ENCODE peak calls at places on chromosomes 2 and 18, in four cellular contexts. I is upper lobe of right lung, A is IMR-90, B is HepG2. Z is an unnamed sample.

GRCh38 chr2:225399509-225399908 is at the start of gene NYAP2:
- DNase-seq in I (no peak), A (no peak), B (no peak), Z (no peak)

GRCh38 chr2:43225788-43226557 is 433 bp downstream of the ZFP36L2 start:
- DNase-seq in I (peak; percentile 92), A (peak; percentile 68), B (peak; percentile 77), Z (no peak)

GRCh38 chr2:10414000-10414451 is 34.1 kb downstream of the ODC1 start:
- DNase-seq in I (no peak), A (peak; percentile 68), B (no peak), Z (no peak)

GRCh38 chr2:30280596-30281434 is 49.5 kb downstream of the LBH start:
- DNase-seq in I (no peak), A (no peak), B (no peak), Z (peak; percentile 41)

GRCh38 chr2:181073896-181074295 is 93.5 kb downstream of the UBE2E3 start:
- DNase-seq in I (no peak), A (peak; percentile 71), B (no peak), Z (no peak)

GRCh38 chr2:237483018-237483731 is 3.9 kb upstream of the MLPH start:
- DNase-seq in I (peak; percentile 76), A (peak; percentile 77), B (no peak), Z (peak; percentile 68)

GRCh38 chr2:12778369-12778768 is 61.6 kb downstream of the TRIB2 start:
- DNase-seq in I (no peak), A (no peak), B (peak; percentile 75), Z (no peak)

GRCh38 chr2:71706836-71707235 is 253.5 kb downstream of the DYSF start:
- DNase-seq in I (no peak), A (no peak), B (no peak), Z (no peak)

GRCh38 chr2:190352668-190353536 is 9.5 kb downstream of the INPP1 start:
- DNase-seq in I (no peak), A (no peak), B (peak; percentile 99), Z (no peak)

GRCh38 chr18:12003894-12004293 is 22.6 kb downstream of the IMPA2 start:
- DNase-seq in I (no peak), A (no peak), B (no peak), Z (no peak)

GRCh38 chr18:13500227-13500865 is 226.0 kb downstream of the FAM210A start:
- DNase-seq in I (no peak), A (peak; percentile 57), B (peak; percentile 8), Z (peak; percentile 83)

GRCh38 chr18:26448714-26449159 is 99.6 kb downstream of the KCTD1 start:
- DNase-seq in I (no peak), A (no peak), B (no peak), Z (no peak)

GRCh38 chr2:200963129-200963917 is at the start of gene ORC2:
- DNase-seq in I (peak; percentile 96), A (peak; percentile 91), B (peak; percentile 96), Z (peak; percentile 99)

GRCh38 chr2:132883430-132883829 is 213.4 kb upstream of the LYPD1 start:
- DNase-seq in I (no peak), A (no peak), B (no peak), Z (no peak)

GRCh38 chr2:132884292-132884691 is 214.3 kb upstream of the LYPD1 start:
- DNase-seq in I (no peak), A (no peak), B (no peak), Z (no peak)

GRCh38 chr2:132886574-132886973 is 216.6 kb upstream of the LYPD1 start:
- DNase-seq in I (no peak), A (no peak), B (no peak), Z (no peak)

GRCh38 chr2:132881540-132881939 is 211.5 kb upstream of the LYPD1 start:
- DNase-seq in I (no peak), A (no peak), B (no peak), Z (no peak)

GRCh38 chr2:132884692-132885091 is 214.7 kb upstream of the LYPD1 start:
- DNase-seq in I (no peak), A (no peak), B (no peak), Z (no peak)
- TF ChIP-seq CTCF in I (no peak), A (no peak), B (no peak), Z (no peak)

GRCh38 chr2:40292291-40292690 is 159.6 kb downstream of the SLC8A1 start:
- DNase-seq in I (no peak), A (no peak), B (no peak), Z (no peak)

GRCh38 chr2:40287815-40288214 is 164.1 kb downstream of the SLC8A1 start:
- DNase-seq in I (no peak), A (no peak), B (no peak), Z (no peak)

GRCh38 chr2:40287201-40287600 is 164.7 kb downstream of the SLC8A1 start:
- DNase-seq in I (no peak), A (peak; percentile 65), B (no peak), Z (no peak)

GRCh38 chr2:40286721-40287120 is 165.2 kb downstream of the SLC8A1 start:
- DNase-seq in I (no peak), A (no peak), B (no peak), Z (no peak)

DNA sequence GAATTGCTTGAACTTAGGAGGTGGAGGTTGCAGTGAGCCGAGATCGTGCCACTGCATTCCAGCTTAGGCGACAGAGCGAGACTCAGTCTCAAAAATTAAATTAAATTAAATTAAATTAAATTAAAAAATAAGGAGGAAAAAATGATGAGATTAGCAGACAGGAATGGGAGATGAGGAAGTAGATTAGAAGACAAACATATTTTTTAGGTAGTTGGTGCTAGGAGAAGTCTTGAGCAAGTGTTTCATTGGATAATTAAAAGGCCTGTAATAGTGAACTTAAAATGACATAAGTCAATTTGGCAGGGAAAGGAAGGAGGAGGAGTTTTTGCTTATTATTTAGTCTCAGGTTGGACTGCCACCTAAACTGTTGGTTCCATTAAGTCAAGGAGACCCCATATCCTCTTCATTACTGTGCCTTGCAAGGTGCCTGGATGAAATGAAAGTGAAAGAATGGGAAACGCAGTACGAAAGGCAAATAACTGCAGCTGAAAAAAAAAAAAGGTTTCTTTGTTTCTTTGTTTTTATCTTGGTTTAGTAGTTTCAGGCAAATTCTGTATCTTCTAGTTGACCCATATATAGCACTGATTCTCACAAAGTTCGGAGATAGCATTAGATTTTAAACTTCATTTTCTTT is 162.0 kb downstream of the SLC8A1 start:
- DNase-seq in I (no peak), A (no peak), B (no peak), Z (no peak)
- H3K27ac ChIP-seq in I (no peak overlapping the region), A (no peak overlapping the region), B (no peak overlapping the region), Z (no peak overlapping the region)

DNA sequence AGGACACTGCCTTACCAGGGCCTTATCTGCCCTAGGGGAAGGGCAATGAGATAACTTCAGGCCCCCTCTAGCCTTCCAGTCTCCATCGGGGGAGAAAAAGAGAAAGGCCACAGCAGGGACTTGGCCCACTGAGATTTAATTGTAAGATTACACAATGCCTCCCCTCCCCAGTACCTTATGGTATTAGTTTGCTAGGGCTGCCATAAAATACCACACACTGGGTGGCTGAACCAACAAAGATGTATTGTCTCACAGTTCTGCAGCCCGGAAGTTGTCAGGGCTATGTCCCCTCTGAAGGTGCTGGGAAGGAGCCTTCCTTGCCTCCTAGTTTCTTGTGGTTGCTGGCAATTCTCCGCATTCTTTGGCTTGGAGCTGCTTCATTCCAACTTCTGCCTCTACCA is 34.8 kb upstream of the SPATA3 start:
- DNase-seq in I (no peak), A (no peak), B (no peak), Z (peak; percentile 71)
- H3K27me3 ChIP-seq in I (peaks cover 17% of the 10 kb centered on the region), A (peaks cover 21% of the 10 kb centered on the region), B (peaks cover 2% of the 10 kb centered on the region), Z (peaks cover 12% of the 10 kb centered on the region)

GRCh38 chr2:177106212-177106611 is 106.4 kb upstream of the HNRNPA3 start:
- DNase-seq in I (no peak), A (no peak), B (peak; percentile 34), Z (peak; percentile 71)
- TF ChIP-seq CTCF in I (no peak), A (no peak), B (peak; percentile 35), Z (peak; percentile 73)

DNA sequence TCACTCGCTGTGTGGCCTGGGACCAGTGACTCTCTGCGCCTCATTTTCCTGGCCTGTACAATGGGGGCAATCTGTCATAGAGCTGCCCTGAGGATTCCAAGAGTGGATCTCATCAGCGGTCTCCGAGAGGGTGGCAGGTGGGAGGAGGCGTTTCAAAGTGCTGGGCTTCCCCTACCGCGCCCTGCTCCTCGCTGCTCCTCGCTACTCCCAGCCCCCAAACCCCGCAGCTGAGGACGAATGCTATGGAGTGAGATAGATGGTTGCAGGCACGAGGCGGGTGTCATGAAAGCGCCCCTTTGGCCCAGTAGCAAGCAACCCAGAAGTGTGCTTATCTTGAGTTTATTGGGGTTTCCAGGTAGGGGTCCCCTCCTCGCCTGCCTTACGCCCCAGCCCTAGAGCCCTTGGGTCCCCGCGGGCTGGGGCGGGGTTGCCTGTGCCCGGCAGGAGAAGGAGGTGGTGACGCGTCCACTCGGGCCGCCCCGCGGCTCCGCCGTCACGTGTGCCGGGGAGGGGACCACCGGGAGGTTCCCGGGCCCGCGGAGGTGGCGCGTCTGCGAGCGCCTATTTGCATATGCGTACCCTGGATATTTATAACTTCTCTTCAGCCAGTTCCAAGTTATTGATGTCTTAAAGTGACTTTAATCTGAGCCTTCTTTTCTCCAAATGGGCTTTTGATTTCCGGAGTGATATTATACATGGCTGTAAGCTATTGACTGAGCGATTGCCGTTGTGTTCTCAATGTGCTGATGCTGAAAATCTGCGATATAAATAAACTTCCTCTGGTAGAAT is 263.8 kb downstream of the ATAD2B start:
- DNase-seq in I (no peak), A (no peak), B (no peak), Z (no peak)
- H3K27ac ChIP-seq in I (no peak overlapping the region), A (no peak overlapping the region), B (no peak overlapping the region), Z (no peak overlapping the region)